ENCODE peak calls at places on chromosomes 5 and 9, in eight cellular contexts. One of them, this sample, is unnamed.

GRCh38 chr9:134521817-134522501 is 119.6 kb upstream of the COL5A1 start:
- DNase-seq in cardiac muscle cell: no peak
- DNase-seq in tibial nerve: no peak
- DNase-seq in HCT116: no peak
- DNase-seq in H9: no peak
- DNase-seq in IMR-90: no peak
- DNase-seq in A549: no peak
- DNase-seq in lower lobe of right lung: no peak
- DNase-seq in this sample: no peak

GRCh38 chr5:180825768-180826525 is 23.3 kb upstream of the MGAT1 start:
- DNase-seq in cardiac muscle cell: peak; percentile 71
- DNase-seq in tibial nerve: peak; percentile 44
- DNase-seq in HCT116: no peak
- DNase-seq in H9: no peak
- DNase-seq in IMR-90: peak; percentile 85
- DNase-seq in A549: no peak
- DNase-seq in lower lobe of right lung: no peak
- DNase-seq in this sample: no peak

GRCh38 chr5:114185274-114185673 is 176.6 kb upstream of the KCNN2 start:
- DNase-seq in cardiac muscle cell: peak; percentile 47
- DNase-seq in tibial nerve: no peak
- DNase-seq in HCT116: no peak
- DNase-seq in H9: peak; percentile 61
- DNase-seq in IMR-90: no peak
- DNase-seq in A549: peak; percentile 4
- DNase-seq in lower lobe of right lung: peak; percentile 25
- DNase-seq in this sample: no peak

GRCh38 chr5:43157068-43157467 is 35.0 kb upstream of the NIM1K start:
- DNase-seq in cardiac muscle cell: no peak
- DNase-seq in tibial nerve: no peak
- DNase-seq in HCT116: no peak
- DNase-seq in H9: no peak
- DNase-seq in IMR-90: no peak
- DNase-seq in A549: no peak
- DNase-seq in lower lobe of right lung: no peak
- DNase-seq in this sample: no peak

GRCh38 chr5:83844320-83845068 is 123.8 kb upstream of the HAPLN1 start:
- DNase-seq in cardiac muscle cell: peak; percentile 98
- DNase-seq in tibial nerve: no peak
- DNase-seq in HCT116: no peak
- DNase-seq in H9: no peak
- DNase-seq in IMR-90: peak; percentile 74
- DNase-seq in A549: no peak
- DNase-seq in lower lobe of right lung: no peak
- DNase-seq in this sample: no peak

GRCh38 chr9:135990468-135991429 is 29.6 kb upstream of the UBAC1 start:
- DNase-seq in cardiac muscle cell: peak; percentile 90
- DNase-seq in tibial nerve: no peak
- DNase-seq in HCT116: peak; percentile 79
- DNase-seq in H9: peak; percentile 78
- DNase-seq in IMR-90: peak; percentile 47
- DNase-seq in A549: peak; percentile 86
- DNase-seq in lower lobe of right lung: no peak
- DNase-seq in this sample: peak; percentile 56

GRCh38 chr5:119330367-119331183 is 25.2 kb upstream of the TNFAIP8 start:
- DNase-seq in cardiac muscle cell: no peak
- DNase-seq in tibial nerve: no peak
- DNase-seq in HCT116: no peak
- DNase-seq in H9: no peak
- DNase-seq in IMR-90: no peak
- DNase-seq in A549: no peak
- DNase-seq in lower lobe of right lung: no peak
- DNase-seq in this sample: peak; percentile 50

GRCh38 chr5:116479776-116480675 is 94.6 kb downstream of the SEMA6A start:
- DNase-seq in cardiac muscle cell: peak; percentile 69
- DNase-seq in tibial nerve: no peak
- DNase-seq in HCT116: no peak
- DNase-seq in H9: no peak
- DNase-seq in IMR-90: no peak
- DNase-seq in A549: no peak
- DNase-seq in lower lobe of right lung: no peak
- DNase-seq in this sample: no peak

GRCh38 chr5:3194141-3194540 is 401.5 kb upstream of the IRX1 start:
- DNase-seq in cardiac muscle cell: no peak
- DNase-seq in tibial nerve: no peak
- DNase-seq in HCT116: no peak
- DNase-seq in H9: no peak
- DNase-seq in IMR-90: no peak
- DNase-seq in A549: no peak
- DNase-seq in lower lobe of right lung: no peak
- DNase-seq in this sample: no peak

GRCh38 chr5:37772255-37772654 is 67.6 kb downstream of the GDNF start:
- DNase-seq in cardiac muscle cell: no peak
- DNase-seq in tibial nerve: no peak
- DNase-seq in HCT116: no peak
- DNase-seq in H9: no peak
- DNase-seq in IMR-90: no peak
- DNase-seq in A549: no peak
- DNase-seq in lower lobe of right lung: no peak
- DNase-seq in this sample: no peak

GRCh38 chr9:21828853-21829405 is 26.5 kb downstream of the MTAP start:
- DNase-seq in cardiac muscle cell: no peak
- DNase-seq in tibial nerve: no peak
- DNase-seq in HCT116: no peak
- DNase-seq in H9: no peak
- DNase-seq in IMR-90: no peak
- DNase-seq in A549: peak; percentile 20
- DNase-seq in lower lobe of right lung: no peak
- DNase-seq in this sample: no peak

GRCh38 chr5:115962565-115963402 is 509 bp downstream of the LVRN start:
- DNase-seq in cardiac muscle cell: peak; percentile 44
- DNase-seq in tibial nerve: no peak
- DNase-seq in HCT116: no peak
- DNase-seq in H9: peak; percentile 55
- DNase-seq in IMR-90: no peak
- DNase-seq in A549: no peak
- DNase-seq in lower lobe of right lung: peak; percentile 45
- DNase-seq in this sample: no peak

GRCh38 chr5:176823076-176823481 is 12.7 kb downstream of the UNC5A start:
- DNase-seq in cardiac muscle cell: no peak
- DNase-seq in tibial nerve: no peak
- DNase-seq in HCT116: no peak
- DNase-seq in H9: no peak
- DNase-seq in IMR-90: no peak
- DNase-seq in A549: no peak
- DNase-seq in lower lobe of right lung: no peak
- DNase-seq in this sample: no peak

GRCh38 chr5:162227075-162227474 is 159.5 kb downstream of the GABRG2 start:
- DNase-seq in cardiac muscle cell: no peak
- DNase-seq in tibial nerve: no peak
- DNase-seq in HCT116: no peak
- DNase-seq in H9: peak; percentile 36
- DNase-seq in IMR-90: no peak
- DNase-seq in A549: no peak
- DNase-seq in lower lobe of right lung: no peak
- DNase-seq in this sample: no peak

GRCh38 chr5:117475925-117476324 is 901.3 kb upstream of the SEMA6A start:
- DNase-seq in cardiac muscle cell: no peak
- DNase-seq in tibial nerve: no peak
- DNase-seq in HCT116: no peak
- DNase-seq in H9: no peak
- DNase-seq in IMR-90: no peak
- DNase-seq in A549: no peak
- DNase-seq in lower lobe of right lung: no peak
- DNase-seq in this sample: no peak

GRCh38 chr9:109341561-109341960 is 20.7 kb upstream of the EPB41L4B start:
- DNase-seq in cardiac muscle cell: no peak
- DNase-seq in tibial nerve: no peak
- DNase-seq in HCT116: no peak
- DNase-seq in H9: no peak
- DNase-seq in IMR-90: no peak
- DNase-seq in A549: no peak
- DNase-seq in lower lobe of right lung: peak; percentile 71
- DNase-seq in this sample: no peak

GRCh38 chr5:127536687-127537086 is 19.2 kb downstream of the PRRC1 start:
- DNase-seq in cardiac muscle cell: peak; percentile 20
- DNase-seq in tibial nerve: no peak
- DNase-seq in HCT116: no peak
- DNase-seq in H9: no peak
- DNase-seq in IMR-90: peak; percentile 8
- DNase-seq in A549: no peak
- DNase-seq in lower lobe of right lung: no peak
- DNase-seq in this sample: no peak

GRCh38 chr9:90547896-90548295 is 94.7 kb downstream of the DIRAS2 start:
- DNase-seq in cardiac muscle cell: no peak
- DNase-seq in tibial nerve: no peak
- DNase-seq in HCT116: no peak
- DNase-seq in H9: no peak
- DNase-seq in IMR-90: no peak
- DNase-seq in A549: no peak
- DNase-seq in lower lobe of right lung: no peak
- DNase-seq in this sample: no peak

GRCh38 chr9:15834541-15834940 is 281.7 kb downstream of the CCDC171 start:
- DNase-seq in cardiac muscle cell: peak; percentile 80
- DNase-seq in tibial nerve: no peak
- DNase-seq in HCT116: no peak
- DNase-seq in H9: no peak
- DNase-seq in IMR-90: peak; percentile 29
- DNase-seq in A549: no peak
- DNase-seq in lower lobe of right lung: no peak
- DNase-seq in this sample: no peak

DNA sequence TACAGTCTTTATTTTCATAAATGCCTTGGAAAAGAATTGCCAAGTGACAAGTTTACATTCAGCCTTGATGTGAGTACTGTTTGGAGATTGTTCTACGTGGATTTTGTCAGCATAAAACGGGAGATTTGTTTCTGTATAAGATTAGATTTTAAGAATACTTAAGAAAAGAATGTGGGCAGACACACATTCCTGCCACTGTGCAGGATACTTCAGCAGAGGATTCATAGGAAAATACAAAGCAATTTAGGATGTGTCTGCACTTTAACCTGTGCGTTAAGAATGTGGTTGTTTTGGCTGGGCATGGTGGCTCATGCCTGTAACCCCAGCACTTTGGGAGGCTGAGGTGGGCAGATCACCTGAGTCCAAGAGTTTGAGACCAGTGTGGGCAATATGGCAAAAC is 37.2 kb downstream of the GPR107 start:
- DNase-seq in cardiac muscle cell: no peak
- DNase-seq in tibial nerve: no peak
- DNase-seq in HCT116: no peak
- DNase-seq in H9: no peak
- DNase-seq in IMR-90: peak; percentile 6
- DNase-seq in A549: no peak
- DNase-seq in lower lobe of right lung: no peak
- DNase-seq in this sample: no peak
- TF ChIP-seq CTCF in cardiac muscle cell: no peak
- TF ChIP-seq CTCF in tibial nerve: no peak
- TF ChIP-seq CTCF in HCT116: peak; percentile 12
- TF ChIP-seq CTCF in H9: no peak
- TF ChIP-seq CTCF in IMR-90: peak; percentile 32
- TF ChIP-seq CTCF in A549: no peak
- TF ChIP-seq CTCF in lower lobe of right lung: no peak
- TF ChIP-seq CTCF in this sample: no peak

DNA sequence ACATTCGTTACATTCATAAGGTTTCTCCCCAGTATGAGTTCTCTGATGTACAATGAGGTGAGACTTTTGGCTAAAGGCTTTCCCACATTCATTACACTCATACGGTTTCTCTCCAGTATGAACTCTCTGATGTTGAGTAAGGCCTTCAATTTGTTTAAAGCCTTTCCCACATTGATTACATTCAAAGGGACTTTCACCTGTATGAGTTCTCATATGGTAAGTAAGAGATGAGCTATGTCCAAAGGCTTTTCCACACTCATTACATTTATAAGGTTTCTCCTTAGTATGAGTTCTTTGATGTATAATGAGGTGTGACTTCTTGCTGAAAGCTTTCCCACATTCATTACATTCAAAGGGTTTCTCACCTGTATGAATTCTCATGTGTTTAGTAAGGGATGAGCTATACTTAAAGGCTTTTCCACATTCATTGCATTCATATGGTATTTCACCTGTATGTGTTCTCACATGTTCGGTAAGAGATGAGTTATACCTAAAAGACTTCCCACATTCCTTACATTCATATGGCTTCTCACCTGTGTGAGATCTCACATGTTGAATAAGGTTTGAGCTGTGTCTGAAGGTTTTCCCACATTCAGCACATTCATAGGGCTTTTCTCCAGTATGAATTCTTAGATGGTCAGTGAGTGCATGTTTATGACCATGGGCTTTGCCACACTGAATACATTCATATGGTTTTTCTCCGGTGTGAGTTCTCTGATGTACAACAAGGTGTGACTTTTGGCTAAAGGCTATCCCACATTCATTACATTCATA is 13.5 kb downstream of the ZFP37 start:
- DNase-seq in cardiac muscle cell: peak; percentile 4
- DNase-seq in tibial nerve: no peak
- DNase-seq in HCT116: no peak
- DNase-seq in H9: no peak
- DNase-seq in IMR-90: no peak
- DNase-seq in A549: peak; percentile 34
- DNase-seq in lower lobe of right lung: no peak
- DNase-seq in this sample: no peak
- H3K9me3 ChIP-seq in cardiac muscle cell: peaks cover 14% of the 10 kb centered on the region
- H3K9me3 ChIP-seq in tibial nerve: peaks cover 100% of the 10 kb centered on the region
- H3K9me3 ChIP-seq in HCT116: peaks cover 41% of the 10 kb centered on the region
- H3K9me3 ChIP-seq in H9: peaks cover 97% of the 10 kb centered on the region
- H3K9me3 ChIP-seq in IMR-90: peaks cover 67% of the 10 kb centered on the region
- H3K9me3 ChIP-seq in A549: peaks cover 97% of the 10 kb centered on the region
- H3K9me3 ChIP-seq in lower lobe of right lung: peaks cover 100% of the 10 kb centered on the region
- H3K9me3 ChIP-seq in this sample: peaks cover 95% of the 10 kb centered on the region

GRCh38 chr5:142922223-142922952 is 152.2 kb downstream of the ARHGAP26 start:
- DNase-seq in cardiac muscle cell: peak; percentile 66
- DNase-seq in tibial nerve: no peak
- DNase-seq in HCT116: no peak
- DNase-seq in H9: no peak
- DNase-seq in IMR-90: peak; percentile 77
- DNase-seq in A549: peak; percentile 76
- DNase-seq in lower lobe of right lung: no peak
- DNase-seq in this sample: no peak
- TF ChIP-seq CTCF in cardiac muscle cell: peak; percentile 45
- TF ChIP-seq CTCF in tibial nerve: peak; percentile 43
- TF ChIP-seq CTCF in HCT116: peak; percentile 35
- TF ChIP-seq CTCF in H9: peak; percentile 55
- TF ChIP-seq CTCF in IMR-90: peak; percentile 50
- TF ChIP-seq CTCF in A549: peak; percentile 75
- TF ChIP-seq CTCF in lower lobe of right lung: peak; percentile 49
- TF ChIP-seq CTCF in this sample: peak; percentile 50

DNA sequence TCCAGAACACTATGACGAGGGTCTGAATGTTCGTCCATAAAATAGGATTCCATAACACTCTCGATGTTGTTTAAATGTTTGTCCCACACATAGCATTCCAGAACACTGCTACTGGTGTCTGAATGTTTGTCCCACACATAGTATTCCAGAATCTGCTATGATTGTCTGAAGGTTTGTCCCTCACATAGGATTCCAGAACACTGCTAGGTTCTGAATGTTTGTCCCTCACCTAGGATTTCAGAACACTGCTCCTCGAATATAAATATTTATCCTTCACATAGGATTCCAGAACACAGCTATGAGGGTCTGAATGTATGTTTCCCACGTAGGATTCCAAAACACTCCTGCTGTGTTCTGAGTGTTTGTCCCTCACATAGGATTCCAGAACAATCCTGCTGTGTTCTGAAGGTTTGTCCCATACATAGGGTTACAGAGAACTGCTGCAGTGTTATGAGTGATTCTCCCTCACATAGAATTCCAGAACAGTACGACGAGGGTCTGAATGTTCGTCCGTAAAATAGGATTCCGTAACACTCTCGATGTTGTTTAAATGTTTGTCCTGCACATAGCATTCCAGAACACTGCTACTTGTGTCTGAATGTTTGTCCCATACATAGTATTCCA is 215.3 kb downstream of the FOXD4L6 start:
- DNase-seq in cardiac muscle cell: no peak
- DNase-seq in tibial nerve: no peak
- DNase-seq in HCT116: no peak
- DNase-seq in H9: no peak
- DNase-seq in IMR-90: no peak
- DNase-seq in A549: no peak
- DNase-seq in lower lobe of right lung: no peak
- DNase-seq in this sample: no peak
- H3K9me3 ChIP-seq in cardiac muscle cell: peaks cover 35% of the 10 kb centered on the region
- H3K9me3 ChIP-seq in tibial nerve: peaks cover 95% of the 10 kb centered on the region
- H3K9me3 ChIP-seq in HCT116: no peaks in the 10 kb centered on the region
- H3K9me3 ChIP-seq in H9: peaks cover 80% of the 10 kb centered on the region
- H3K9me3 ChIP-seq in IMR-90: peaks cover 71% of the 10 kb centered on the region
- H3K9me3 ChIP-seq in A549: peaks cover 80% of the 10 kb centered on the region
- H3K9me3 ChIP-seq in lower lobe of right lung: peaks cover 95% of the 10 kb centered on the region
- H3K9me3 ChIP-seq in this sample: peaks cover 76% of the 10 kb centered on the region